ENCODE peak calls at places on chromosome 13, in seven cellular contexts. A is thoracic aorta; E is fibroblast of lung; X is naive thymus-derived CD4-positive, alpha-beta T cell; J is osteoblast; N is trophoblast cell; D is H9. L is an unnamed sample.

GRCh38 chr13:29845440-29846056 is 4.9 kb downstream of the UBL3 start:
- DNase-seq in A (no peak), J (no peak), E (peak; percentile 57), D (no peak), N (peak; percentile 12), X (no peak), L (no peak)

GRCh38 chr13:108859202-108860012 is 230.0 kb downstream of the MYO16 start:
- DNase-seq in J (peak; percentile 1), A (no peak), E (peak; percentile 74), N (peak; percentile 78), X (no peak), D (no peak), L (peak; percentile 48)

GRCh38 chr13:95833713-95834112 is 156.8 kb downstream of the DNAJC3 start:
- DNase-seq in X (no peak), E (peak; percentile 10), D (no peak), A (no peak), N (no peak), J (no peak), L (no peak)

GRCh38 chr13:110421696-110422395 is 114.8 kb downstream of the COL4A2 start:
- DNase-seq in E (peak; percentile 78), N (no peak), X (peak; percentile 18), D (no peak), A (no peak), J (peak; percentile 78), L (no peak)

GRCh38 chr13:48156466-48156865 is 61.6 kb upstream of the MED4 start:
- DNase-seq in X (peak; percentile 61), A (no peak), N (peak; percentile 34), D (peak; percentile 71), J (peak; percentile 22), E (no peak), L (peak; percentile 8)

GRCh38 chr13:106355866-106356265 is 179.6 kb downstream of the EFNB2 start:
- DNase-seq in E (no peak), D (no peak), N (no peak), X (no peak), A (no peak), J (no peak), L (no peak)

GRCh38 chr13:43153436-43154082 is 130.2 kb downstream of the DNAJC15 start:
- DNase-seq in X (no peak), A (no peak), D (no peak), E (peak; percentile 79), N (peak; percentile 99), J (no peak), L (no peak)

GRCh38 chr13:110317093-110317492 is 10.0 kb downstream of the COL4A2 start:
- DNase-seq in J (no peak), N (no peak), E (no peak), D (no peak), X (no peak), A (no peak), L (no peak)

GRCh38 chr13:109918179-109918651 is 131.8 kb upstream of the IRS2 start:
- DNase-seq in X (no peak), A (no peak), D (no peak), N (no peak), E (no peak), J (no peak), L (no peak)

GRCh38 chr13:70366720-70367119 is 258.5 kb upstream of the KLHL1 start:
- DNase-seq in X (no peak), A (no peak), J (no peak), N (no peak), E (no peak), D (no peak), L (no peak)

GRCh38 chr13:109163052-109163413 is 533.6 kb downstream of the MYO16 start:
- DNase-seq in N (peak; percentile 29), A (no peak), D (no peak), E (no peak), J (no peak), X (no peak), L (no peak)

GRCh38 chr13:112616586-112617381 is 28.8 kb upstream of the TUBGCP3 start:
- DNase-seq in J (no peak), X (peak; percentile 5), A (no peak), E (peak; percentile 47), D (peak; percentile 69), N (peak; percentile 81), L (peak; percentile 15)

GRCh38 chr13:41674246-41674645 is 216.9 kb downstream of the RGCC start:
- DNase-seq in A (no peak), E (no peak), J (no peak), N (no peak), X (no peak), D (no peak), L (no peak)

GRCh38 chr13:56457535-56458200 is 683.0 kb upstream of the PRR20A start:
- DNase-seq in N (no peak), X (no peak), E (no peak), D (no peak), J (no peak), A (no peak), L (no peak)

GRCh38 chr13:20127563-20128458 is 33.0 kb downstream of the GJA3 start:
- DNase-seq in A (no peak), X (peak; percentile 46), J (peak; percentile 86), E (peak; percentile 51), D (peak; percentile 67), N (peak; percentile 58), L (peak; percentile 71)

GRCh38 chr13:66424417-66424816 is 805.7 kb downstream of the PCDH9 start:
- DNase-seq in N (no peak), J (no peak), E (peak; percentile 69), D (no peak), A (no peak), X (no peak), L (no peak)

GRCh38 chr13:71964491-71965108 is 97.6 kb upstream of the DACH1 start:
- DNase-seq in D (no peak), N (no peak), A (no peak), E (peak; percentile 9), X (no peak), J (no peak), L (no peak)

GRCh38 chr13:29847501-29847983 is 2.9 kb downstream of the UBL3 start:
- DNase-seq in A (no peak), N (peak; percentile 44), E (peak; percentile 59), D (no peak), X (peak; percentile 21), J (peak; percentile 82), L (peak; percentile 39)

GRCh38 chr13:79435549-79435948 is 29.5 kb upstream of the RBM26 start:
- DNase-seq in J (no peak), D (no peak), X (no peak), A (no peak), E (peak; percentile 21), N (peak; percentile 61), L (no peak)

GRCh38 chr13:61592489-61592888 is 176.8 kb upstream of the PCDH20 start:
- DNase-seq in N (no peak), A (no peak), X (no peak), E (no peak), J (no peak), D (no peak), L (no peak)

GRCh38 chr13:99285432-99286182 is 21.6 kb downstream of the GPR183 start:
- DNase-seq in E (peak; percentile 37), J (peak; percentile 48), D (no peak), A (no peak), X (no peak), N (no peak), L (no peak)
- H3K4me1 ChIP-seq in E (no peaks in the 10 kb centered on the region), J (peaks cover 22% of the 10 kb centered on the region), D (no peaks in the 10 kb centered on the region), A (peaks cover 21% of the 10 kb centered on the region), X (peaks cover 85% of the 10 kb centered on the region), N (no peaks in the 10 kb centered on the region), L (peaks cover 45% of the 10 kb centered on the region)

DNA sequence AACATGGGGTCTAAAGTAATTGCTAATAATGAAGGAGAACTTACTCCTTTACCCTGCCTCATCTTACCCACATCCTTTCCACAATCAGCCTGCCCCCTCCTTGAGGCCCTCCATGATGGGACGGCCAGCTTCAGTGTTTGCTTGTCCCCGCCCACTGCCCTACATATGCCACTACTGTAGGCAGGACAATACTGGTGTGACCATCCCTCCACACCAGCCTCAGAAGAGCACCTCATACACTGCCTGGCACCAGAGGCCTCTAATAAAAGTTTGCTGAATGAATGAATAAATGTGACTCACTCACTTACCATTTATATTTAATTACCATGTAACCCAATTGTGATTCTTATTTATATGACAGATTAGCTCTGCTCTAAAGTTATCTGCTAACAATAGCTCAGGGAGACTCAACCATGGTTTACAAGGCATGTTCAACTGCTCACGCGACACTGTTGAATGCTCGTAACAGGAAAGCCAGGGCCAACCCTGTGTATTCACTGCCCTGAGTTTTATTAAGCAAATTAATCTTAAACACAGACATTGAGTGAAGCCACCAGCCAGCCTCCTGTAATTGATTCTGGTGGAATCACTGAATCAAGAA is 65.9 kb upstream of the DOCK9 start:
- DNase-seq in D (no peak), E (no peak), J (no peak), A (no peak), X (no peak), N (no peak), L (no peak)
- H3K27me3 ChIP-seq in D (no peaks in the 10 kb centered on the region), E (no peaks in the 10 kb centered on the region), J (no peaks in the 10 kb centered on the region), A (no peaks in the 10 kb centered on the region), X (no peaks in the 10 kb centered on the region), N (no peaks in the 10 kb centered on the region), L (no peaks in the 10 kb centered on the region)

GRCh38 chr13:27161423-27161822 is 10.2 kb downstream of the USP12 start:
- DNase-seq in X (no peak), D (no peak), A (no peak), N (no peak), J (no peak), E (no peak), L (no peak)
- H3K4me1 ChIP-seq in X (peaks cover 11% of the 10 kb centered on the region), D (peaks cover 12% of the 10 kb centered on the region), A (peaks cover 18% of the 10 kb centered on the region), N (peaks cover 2% of the 10 kb centered on the region), J (no peaks in the 10 kb centered on the region), E (no peaks in the 10 kb centered on the region), L (peaks cover 8% of the 10 kb centered on the region)

GRCh38 chr13:25584975-25585374 is 213.2 kb downstream of the ATP8A2 start:
- DNase-seq in D (no peak), X (no peak), A (no peak), J (no peak), N (no peak), E (peak; percentile 1), L (no peak)
- H3K27me3 ChIP-seq in D (no peaks in the 10 kb centered on the region), X (no peaks in the 10 kb centered on the region), A (no peaks in the 10 kb centered on the region), J (no peaks in the 10 kb centered on the region), N (no peaks in the 10 kb centered on the region), E (no peaks in the 10 kb centered on the region), L (no peaks in the 10 kb centered on the region)

L was measured in thyroid gland.